ENCODE peak calls at places on chromosome 22, in four cellular contexts. A, Z, B and C are unnamed samples.

GRCh38 chr22:42202669-42203068 is 67.8 kb downstream of the TCF20 start:
- DNase-seq in A (peak), Z (peak), B (peak), C (peak)

GRCh38 chr22:23159287-23159622 is 14.0 kb downstream of the RAB36 start:
- DNase-seq in Z (no peak), A (no peak), B (no peak), C (no peak)

GRCh38 chr22:36455571-36456458 is 25.6 kb downstream of the TXN2 start:
- DNase-seq in Z (no peak), B (no peak), A (no peak), C (no peak)

GRCh38 chr22:40844951-40845350 is 11.5 kb downstream of the ST13 start:
- DNase-seq in Z (no peak), A (no peak), B (no peak), C (no peak)

GRCh38 chr22:46089426-46090041 is 60.8 kb upstream of the PPARA start:
- DNase-seq in Z (no peak), B (no peak), A (no peak), C (no peak)

GRCh38 chr22:41243361-41243760 is 2.6 kb upstream of the CHADL start:
- DNase-seq in Z (no peak), B (no peak), A (no peak), C (no peak)

GRCh38 chr22:35537252-35537651 is 3.4 kb upstream of the RASD2 start:
- DNase-seq in Z (no peak), A (no peak), B (no peak), C (no peak)

GRCh38 chr22:20031732-20032406 is 11.0 kb downstream of the TANGO2 start:
- DNase-seq in B (no peak), A (no peak), Z (no peak), C (no peak)

GRCh38 chr22:48750282-48750681 is 1077.4 kb downstream of the BRD1 start:
- DNase-seq in Z (no peak), A (no peak), B (no peak), C (no peak)

GRCh38 chr22:41870786-41871185 is 37.9 kb downstream of the SREBF2 start:
- DNase-seq in Z (no peak), A (no peak), B (no peak), C (no peak)

GRCh38 chr22:46035742-46036557 is 59.0 kb upstream of the WNT7B start:
- DNase-seq in A (peak), Z (peak), B (peak), C (peak)

GRCh38 chr22:22955276-22955798 is 67.7 kb downstream of the IGLL5 start:
- DNase-seq in A (no peak), B (no peak), Z (no peak), C (no peak)

GRCh38 chr22:28019360-28019759 is 100.3 kb upstream of the PITPNB start:
- DNase-seq in B (no peak), A (no peak), Z (no peak), C (peak)

GRCh38 chr22:49735411-49736311 is 92.0 kb downstream of the BRD1 start:
- DNase-seq in B (peak), A (no peak), Z (no peak), C (no peak)

GRCh38 chr22:44567846-44568493 is 69.9 kb upstream of the RTL6 start:
- DNase-seq in Z (peak), B (peak), A (peak), C (peak)

GRCh38 chr22:50483977-50484853 is 2.4 kb upstream of the MIOX start:
- DNase-seq in Z (no peak), A (no peak), B (no peak), C (no peak)

GRCh38 chr22:25567305-25567704 is 2.8 kb downstream of the GRK3 start:
- DNase-seq in Z (no peak), B (no peak), A (no peak), C (no peak)

GRCh38 chr22:50656122-50657070 is 16.2 kb upstream of the SHANK3 start:
- DNase-seq in A (peak), Z (no peak), B (peak), C (peak)

GRCh38 chr22:27896251-27896650 is 22.8 kb downstream of the PITPNB start:
- DNase-seq in B (no peak), Z (no peak), A (no peak), C (no peak)

GRCh38 chr22:19808873-19809478 is 45.7 kb downstream of the GNB1L start:
- DNase-seq in A (no peak), Z (no peak), B (no peak), C (no peak)

GRCh38 chr22:22487059-22487458 is 21.5 kb downstream of the ZNF280B start:
- DNase-seq in A (no peak), B (no peak), Z (no peak), C (no peak)

GRCh38 chr22:19867617-19868016 is 12.9 kb upstream of the GNB1L start:
- DNase-seq in Z (no peak), A (no peak), B (no peak), C (no peak)

GRCh38 chr22:19723990-19724827 is 870 bp downstream of the GP1BB start:
- DNase-seq in A (no peak), Z (no peak), B (peak), C (no peak)

GRCh38 chr22:36156515-36157419 is 3.8 kb downstream of the APOL3 start:
- DNase-seq in B (peak), Z (peak), A (peak), C (peak)

GRCh38 chr22:21646608-21647590 is 4.8 kb downstream of the SDF2L1 start:
- DNase-seq in B (peak), A (peak), Z (peak), C (peak)

GRCh38 chr22:27842994-27843431 is 41.5 kb upstream of the MN1 start:
- DNase-seq in A (no peak), Z (no peak), B (no peak), C (peak)

GRCh38 chr22:40922484-40923303 is 28.5 kb upstream of the RBX1 start:
- DNase-seq in Z (peak), A (peak), B (peak), C (peak)

GRCh38 chr22:31105282-31105929 is 2.0 kb downstream of the SELENOM start:
- DNase-seq in A (no peak), Z (no peak), B (no peak), C (no peak)

GRCh38 chr22:31103899-31104694 is 3.3 kb downstream of the SELENOM start:
- DNase-seq in B (no peak), A (no peak), Z (no peak), C (no peak)

GRCh38 chr22:31106001-31106571 is 1.3 kb downstream of the SELENOM start:
- DNase-seq in A (no peak), Z (no peak), B (no peak), C (peak)

GRCh38 chr22:31103111-31103510 is 4.3 kb downstream of the SELENOM start:
- DNase-seq in Z (no peak), A (no peak), B (no peak), C (no peak)

GRCh38 chr22:31104869-31105268 is 2.5 kb downstream of the SELENOM start:
- DNase-seq in B (no peak), A (no peak), Z (no peak), C (no peak)
- TF ChIP-seq CTCF in B (peak), A (peak), Z (peak), C (no peak)

GRCh38 chr22:26672060-26672471 is 14.7 kb downstream of the MIAT start:
- DNase-seq in Z (no peak), B (no peak), A (no peak), C (no peak)
- H3K4me3 ChIP-seq in Z (peak), B (peak), A (peak), C (peak)

GRCh38 chr22:37552560-37553163 is 7.6 kb upstream of the CDC42EP1 start:
- DNase-seq in B (peak), A (peak), Z (no peak), C (peak)

GRCh38 chr22:37551981-37552380 is 8.3 kb upstream of the CDC42EP1 start:
- DNase-seq in A (no peak), Z (no peak), B (no peak), C (no peak)

GRCh38 chr22:37547249-37547741 is 13.0 kb upstream of the CDC42EP1 start:
- DNase-seq in B (no peak), A (peak), Z (no peak), C (peak)

GRCh38 chr22:37546436-37547248 is 13.6 kb upstream of the CDC42EP1 start:
- DNase-seq in B (peak), Z (no peak), A (peak), C (peak)

DNA sequence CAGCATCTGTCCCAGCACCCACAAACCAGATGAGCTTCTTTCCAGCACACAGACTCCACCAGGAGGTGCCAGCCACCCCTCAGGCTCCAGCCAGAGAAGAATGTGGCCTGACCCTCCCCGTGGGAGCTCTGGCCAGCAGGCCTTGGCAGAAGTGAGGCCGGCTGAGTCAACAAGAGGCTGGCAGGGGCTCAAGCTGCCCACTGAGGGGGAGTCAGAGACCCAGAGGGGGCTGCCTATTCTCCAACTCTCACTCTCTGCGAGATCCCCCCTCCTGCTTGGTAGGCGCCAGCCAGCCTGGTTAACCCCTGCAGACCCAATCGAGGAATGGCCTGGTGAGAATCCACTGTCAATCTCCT is 10.6 kb upstream of the CDC42EP1 start:
- DNase-seq in A (peak), Z (no peak), B (peak), C (peak)
- TF ChIP-seq CTCF in A (peak), Z (peak), B (peak), C (peak)

GRCh38 chr22:17349172-17349571 is 20.1 kb upstream of the CECR2 start:
- DNase-seq in B (no peak), Z (no peak), A (no peak), C (no peak)

GRCh38 chr22:17348464-17349103 is 20.7 kb upstream of the CECR2 start:
- DNase-seq in B (no peak), A (no peak), Z (no peak), C (no peak)

GRCh38 chr22:17347724-17348123 is 21.5 kb upstream of the CECR2 start:
- DNase-seq in A (no peak), B (no peak), Z (no peak), C (no peak)

GRCh38 chr22:17343766-17344165 is 25.5 kb upstream of the CECR2 start:
- DNase-seq in Z (no peak), A (no peak), B (no peak), C (no peak)

GRCh38 chr22:17346578-17346977 is 22.7 kb upstream of the CECR2 start:
- DNase-seq in B (no peak), A (no peak), Z (no peak), C (no peak)
- H3K4me3 ChIP-seq in B (no peak), A (no peak), Z (no peak), C (no peak)